ENCODE peak calls at places on chromosomes 1 and 21, in nine cellular contexts. C is GM10248; W is dermis microvascular lymphatic vessel endothelial cell; Y is NCI-H82; N is naive thymus-derived CD8-positive, alpha-beta T cell; X is GM12865; S is NAMALWA; M is HCT116; A is stromal cell of bone marrow. K is an unnamed sample.

GRCh38 chr1:190439447-190439846 is 38.2 kb downstream of the BRINP3 start:
- DNase-seq in C (no peak), W (no peak), Y (peak), N (no peak), X (no peak), S (no peak), M (no peak), A (no peak), K (no peak)

GRCh38 chr1:228345201-228345930 is 61.3 kb downstream of the TRIM11 start:
- DNase-seq in C (no peak), W (no peak), Y (no peak), N (no peak), X (no peak), S (no peak), M (no peak), A (no peak), K (no peak)

GRCh38 chr1:106290805-106291537 is 765.5 kb upstream of the PRMT6 start:
- DNase-seq in C (no peak), W (no peak), Y (peak), N (no peak), X (no peak), S (no peak), M (no peak), A (no peak), K (no peak)

GRCh38 chr21:44850208-44850800 is 23.2 kb downstream of the PTTG1IP start:
- DNase-seq in C (no peak), W (no peak), Y (no peak), N (no peak), X (no peak), S (no peak), M (no peak), A (no peak), K (no peak)

GRCh38 chr1:194338241-194338948 is 1152.0 kb upstream of the B3GALT2 start:
- DNase-seq in C (no peak), W (no peak), Y (no peak), N (no peak), X (no peak), S (no peak), M (no peak), A (no peak), K (no peak)

GRCh38 chr1:78003070-78003751 is 1.5 kb upstream of the DNAJB4 start:
- DNase-seq in C (no peak), W (no peak), Y (no peak), N (no peak), X (no peak), S (peak), M (no peak), A (no peak), K (no peak)

GRCh38 chr1:41661428-41662060 is 177.1 kb upstream of the EDN2 start:
- DNase-seq in C (no peak), W (no peak), Y (peak), N (no peak), X (no peak), S (peak), M (no peak), A (no peak), K (no peak)

GRCh38 chr1:86448670-86449069 is 20.1 kb upstream of the CLCA1 start:
- DNase-seq in C (no peak), W (no peak), Y (no peak), N (no peak), X (no peak), S (no peak), M (no peak), A (no peak), K (no peak)

GRCh38 chr1:5998906-5999301 is 6.7 kb upstream of the NPHP4 start:
- DNase-seq in C (no peak), W (no peak), Y (no peak), N (no peak), X (no peak), S (no peak), M (no peak), A (no peak), K (no peak)

GRCh38 chr1:35486858-35487408 is 70.3 kb downstream of the KIAA0319L start:
- DNase-seq in C (no peak), W (no peak), Y (no peak), N (no peak), X (no peak), S (no peak), M (no peak), A (no peak), K (no peak)

GRCh38 chr1:183934284-183934683 is 103.2 kb downstream of the COLGALT2 start:
- DNase-seq in C (no peak), W (no peak), Y (no peak), N (no peak), X (no peak), S (no peak), M (no peak), A (no peak), K (no peak)

GRCh38 chr1:103106426-103107321 is 1.6 kb downstream of the COL11A1 start:
- DNase-seq in C (peak), W (peak), Y (peak), N (no peak), X (peak), S (peak), M (peak), A (peak), K (peak)

GRCh38 chr1:1510912-1511532 is 940 bp upstream of the ATAD3A start:
- DNase-seq in C (no peak), W (no peak), Y (peak), N (no peak), X (peak), S (peak), M (peak), A (no peak), K (peak)

GRCh38 chr1:208599063-208599462 is 354.9 kb upstream of the PLXNA2 start:
- DNase-seq in C (no peak), W (no peak), Y (no peak), N (no peak), X (no peak), S (no peak), M (no peak), A (no peak), K (no peak)

GRCh38 chr1:235910357-235911299 is 43.9 kb upstream of the LYST start:
- DNase-seq in C (no peak), W (peak), Y (peak), N (no peak), X (peak), S (no peak), M (peak), A (peak), K (peak)

GRCh38 chr1:192513196-192513595 is 62.4 kb upstream of the RGS1 start:
- DNase-seq in C (no peak), W (no peak), Y (no peak), N (no peak), X (no peak), S (no peak), M (no peak), A (no peak), K (no peak)

GRCh38 chr1:66489146-66489545 is 44.8 kb upstream of the SGIP1 start:
- DNase-seq in C (no peak), W (no peak), Y (no peak), N (no peak), X (no peak), S (no peak), M (no peak), A (no peak), K (no peak)

GRCh38 chr1:199096601-199097000 is 457.8 kb downstream of the PTPRC start:
- DNase-seq in C (no peak), W (no peak), Y (no peak), N (no peak), X (no peak), S (no peak), M (no peak), A (no peak), K (no peak)

GRCh38 chr1:110176299-110176956 is 26.1 kb downstream of the SLC6A17 start:
- DNase-seq in C (no peak), W (no peak), Y (peak), N (no peak), X (no peak), S (peak), M (no peak), A (no peak), K (peak)

K was measured in LoVo.